ENCODE peak calls at places on chromosome 21, in five cellular contexts. K is GM23248, X is neural progenitor cell, J is keratinocyte, S is PC-9. A is an unnamed sample.

GRCh38 chr21:27649746-27650145 is 682.9 kb upstream of the ADAMTS5 start:
- DNase-seq in K (peak; percentile 62), J (no peak), X (no peak), S (no peak), A (no peak)

GRCh38 chr21:42461881-42462877 is 33.8 kb downstream of the RSPH1 start:
- DNase-seq in S (no peak), X (no peak), K (no peak), J (no peak), A (no peak)

GRCh38 chr21:22898061-22898460 is 1899.9 kb downstream of the NCAM2 start:
- DNase-seq in X (no peak), J (no peak), S (no peak), K (no peak), A (no peak)

GRCh38 chr21:39552856-39553255 is 59.9 kb upstream of the B3GALT5 start:
- DNase-seq in S (no peak), K (no peak), J (no peak), X (no peak), A (no peak)

GRCh38 chr21:25664462-25665070 is 25.5 kb downstream of the JAM2 start:
- DNase-seq in K (no peak), S (no peak), X (no peak), J (no peak), A (peak; percentile 26)

GRCh38 chr21:35201799-35202198 is 152.7 kb upstream of the RUNX1 start:
- DNase-seq in J (no peak), S (no peak), K (no peak), X (no peak), A (no peak)

GRCh38 chr21:34221331-34222030 is 142.3 kb upstream of the KCNE2 start:
- DNase-seq in K (no peak), S (no peak), J (no peak), X (no peak), A (no peak)

GRCh38 chr21:35641271-35642016 is 418.9 kb downstream of the SETD4 start:
- DNase-seq in X (no peak), K (peak; percentile 69), S (no peak), J (no peak), A (no peak)

GRCh38 chr21:43659136-43660000 is at the start of the genes HSF2BP and RRP1B:
- DNase-seq in X (peak; percentile 95), J (no peak), S (peak; percentile 55), K (peak; percentile 94), A (peak; percentile 90)

GRCh38 chr21:42565886-42566523 is 52.4 kb downstream of the SLC37A1 start:
- DNase-seq in S (no peak), J (no peak), K (no peak), X (no peak), A (no peak)

GRCh38 chr21:33070921-33071877 is 1.3 kb downstream of the OLIG1 start:
- DNase-seq in K (peak; percentile 13), J (no peak), X (peak; percentile 60), S (no peak), A (peak; percentile 10)

GRCh38 chr21:32415999-32416398 is 3.5 kb downstream of the EVA1C start:
- DNase-seq in S (no peak), J (no peak), X (no peak), K (no peak), A (no peak)

GRCh38 chr21:30257773-30258172 is 25.0 kb downstream of the KRTAP24-1 start:
- DNase-seq in X (peak; percentile 75), S (no peak), K (peak; percentile 69), J (no peak), A (peak; percentile 27)

GRCh38 chr21:24032709-24033232 is 1574.5 kb downstream of the MRPL39 start:
- DNase-seq in S (no peak), J (no peak), K (no peak), X (no peak), A (no peak)

GRCh38 chr21:43361493-43362296 is 65.2 kb downstream of the SIK1 start:
- DNase-seq in J (peak; percentile 66), K (peak; percentile 75), S (no peak), X (no peak), A (no peak)

GRCh38 chr21:39055167-39055767 is 128.0 kb downstream of the PSMG1 start:
- DNase-seq in X (no peak), K (peak; percentile 53), J (no peak), S (no peak), A (no peak)

GRCh38 chr21:17114019-17114418 is 398.8 kb upstream of the CXADR start:
- DNase-seq in X (no peak), J (no peak), K (no peak), S (no peak), A (no peak)

GRCh38 chr21:18493420-18493819 is 89.8 kb upstream of the TMPRSS15 start:
- DNase-seq in K (peak; percentile 3), X (no peak), S (peak; percentile 52), J (peak; percentile 11), A (peak; percentile 28)

GRCh38 chr21:33578214-33578613 is 10.3 kb downstream of the DONSON start:
- DNase-seq in S (no peak), X (no peak), J (no peak), K (peak; percentile 81), A (no peak)

GRCh38 chr21:33801424-33802405 is 113.9 kb downstream of the ATP5PO start:
- DNase-seq in J (peak; percentile 66), X (peak; percentile 66), S (peak; percentile 96), K (peak; percentile 84), A (peak; percentile 77)

GRCh38 chr21:41119901-41120300 is 48.1 kb upstream of the BACE2 start:
- DNase-seq in X (no peak), J (no peak), K (peak; percentile 11), S (peak; percentile 55), A (no peak)

GRCh38 chr21:33560965-33561364 is 18.1 kb downstream of the SON start:
- DNase-seq in X (no peak), K (peak; percentile 12), S (no peak), J (no peak), A (no peak)

GRCh38 chr21:15495965-15496364 is 233.8 kb upstream of the USP25 start:
- DNase-seq in J (no peak), S (no peak), X (no peak), K (peak; percentile 48), A (no peak)

GRCh38 chr21:32340863-32341848 is 42.5 kb downstream of the MRAP start:
- DNase-seq in X (no peak), S (no peak), J (no peak), K (no peak), A (no peak)

GRCh38 chr21:43372663-43373386 is 54.1 kb downstream of the SIK1 start:
- DNase-seq in K (peak; percentile 44), S (peak; percentile 82), J (peak; percentile 77), X (no peak), A (no peak)

GRCh38 chr21:28833181-28833580 is 159.5 kb downstream of the LTN1 start:
- DNase-seq in K (no peak), S (peak; percentile 62), X (no peak), J (no peak), A (no peak)
- H3K4me3 ChIP-seq in K (no peak overlapping the region), S (no peak overlapping the region), X (no peak overlapping the region), J (no peak overlapping the region), A (no peak overlapping the region)

GRCh38 chr21:44893948-44894656 is 20.6 kb upstream of the PTTG1IP start:
- DNase-seq in K (no peak), X (no peak), S (no peak), J (no peak), A (no peak)

GRCh38 chr21:44894687-44895302 is 21.3 kb upstream of the PTTG1IP start:
- DNase-seq in X (no peak), K (no peak), J (no peak), S (no peak), A (no peak)

GRCh38 chr21:44892536-44893277 is 19.2 kb upstream of the PTTG1IP start:
- DNase-seq in J (no peak), X (peak; percentile 77), S (no peak), K (peak; percentile 71), A (peak; percentile 76)

GRCh38 chr21:44892095-44892494 is 18.6 kb upstream of the PTTG1IP start:
- DNase-seq in X (peak; percentile 34), J (no peak), K (no peak), S (no peak), A (no peak)

DNA sequence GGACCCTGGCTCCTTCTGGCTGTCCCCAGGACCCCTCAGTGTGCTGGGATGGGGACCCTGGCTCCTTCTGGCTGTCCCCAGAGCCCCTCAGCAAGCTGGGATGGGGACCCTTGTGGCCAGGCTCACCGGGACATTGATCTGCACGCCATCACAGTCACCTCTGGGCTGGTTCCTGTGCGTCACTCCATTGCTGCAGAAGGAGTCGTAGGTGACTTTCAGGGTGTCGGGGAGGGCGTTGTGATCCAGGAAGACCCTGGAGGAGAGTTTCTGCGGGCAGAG is 19.7 kb upstream of the PTTG1IP start:
- DNase-seq in J (no peak), X (no peak), K (no peak), S (no peak), A (no peak)
- H3K4me1 ChIP-seq in J (peaks cover 12% of the 10 kb centered on the region), X (peaks cover 10% of the 10 kb centered on the region), K (no peaks in the 10 kb centered on the region), S (no peaks in the 10 kb centered on the region), A (peaks cover 17% of the 10 kb centered on the region)

GRCh38 chr21:45590246-45590725 is 48.0 kb upstream of the SLC19A1 start:
- DNase-seq in S (no peak), X (peak; percentile 80), J (no peak), K (peak; percentile 70), A (no peak)
- TF ChIP-seq EZH2 in S (no peak), X (peak; percentile 50), J (no peak), K (no peak), A (no peak)

GRCh38 chr21:37405629-37406028 is 39.1 kb downstream of the DYRK1A start:
- DNase-seq in S (no peak), X (no peak), J (no peak), K (no peak), A (no peak)

GRCh38 chr21:37410639-37411038 is 44.1 kb downstream of the DYRK1A start:
- DNase-seq in X (no peak), K (no peak), J (no peak), S (no peak), A (no peak)

GRCh38 chr21:37412603-37413360 is 46.2 kb downstream of the DYRK1A start:
- DNase-seq in J (no peak), S (no peak), K (peak; percentile 83), X (no peak), A (no peak)

GRCh38 chr21:37408464-37409193 is 42.1 kb downstream of the DYRK1A start:
- DNase-seq in K (peak; percentile 52), S (no peak), J (no peak), X (no peak), A (no peak)

DNA sequence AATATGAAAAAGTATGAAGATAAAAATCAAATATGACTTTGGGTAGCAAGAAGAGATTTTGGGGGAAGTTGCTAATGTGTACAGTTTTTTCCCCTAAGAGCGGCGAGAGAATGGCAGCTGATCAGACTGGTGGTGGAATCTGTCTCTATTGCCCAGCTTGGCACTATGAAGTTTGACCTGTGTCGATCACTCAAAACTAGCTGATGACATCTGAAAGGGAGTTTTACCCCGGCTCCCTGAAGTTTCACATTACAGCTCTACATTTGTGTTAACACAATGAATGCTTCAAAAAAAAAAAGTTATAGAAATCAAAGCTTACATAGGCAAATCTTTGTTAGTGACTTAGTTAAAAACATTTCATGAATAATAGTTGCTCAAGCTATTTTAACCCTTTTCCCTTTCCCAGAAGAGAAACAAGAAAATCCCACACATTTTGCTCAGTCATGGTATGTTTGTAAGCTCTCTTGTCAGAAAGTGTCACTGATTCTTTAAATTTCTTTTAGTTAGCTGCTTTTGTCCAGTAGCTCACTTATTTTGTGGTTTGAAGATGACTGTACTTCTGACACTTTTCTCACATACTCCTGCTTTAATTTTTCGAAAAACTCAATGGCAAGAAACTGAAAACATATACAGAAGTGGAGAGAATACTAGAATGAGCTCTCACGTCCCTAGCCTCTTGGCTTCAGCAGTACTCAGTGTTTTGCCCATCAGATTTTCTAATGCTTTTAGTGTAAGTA is 41.3 kb downstream of the DYRK1A start:
- DNase-seq in X (no peak), K (peak; percentile 69), J (no peak), S (no peak), A (no peak)
- H3K4me3 ChIP-seq in X (no peak overlapping the region), K (peak overlapping the region; percentile 47), J (no peak overlapping the region), S (no peak overlapping the region), A (no peak overlapping the region)

A was measured in A673.